ENCODE peak calls at places on chromosomes 5 and 9, in five cellular contexts. One of them, this sample, is unnamed.
A peak's percentile ranks its signal among the peaks of the same experiment; 100 is the strongest.

GRCh38 chr9:98611319-98611718 is 97.4 kb downstream of the GABBR2 start:
- DNase-seq in osteoblast: no peak
- DNase-seq in breast epithelium: no peak
- DNase-seq in activated CD8-positive, alpha-beta T cell treated with anti-CD3 and anti-CD28 coated beads for 36 hours: no peak
- DNase-seq in H9: no peak
- DNase-seq in this sample: no peak

GRCh38 chr5:1751026-1751863 is 48.4 kb downstream of the MRPL36 start:
- DNase-seq in breast epithelium: no peak
- DNase-seq in activated CD8-positive, alpha-beta T cell treated with anti-CD3 and anti-CD28 coated beads for 36 hours: no peak
- DNase-seq in H9: peak; percentile 31
- DNase-seq in osteoblast: peak; percentile 77
- DNase-seq in this sample: no peak

GRCh38 chr9:70438341-70438924 is 24.0 kb upstream of the KLF9 start:
- DNase-seq in activated CD8-positive, alpha-beta T cell treated with anti-CD3 and anti-CD28 coated beads for 36 hours: no peak
- DNase-seq in H9: no peak
- DNase-seq in breast epithelium: no peak
- DNase-seq in osteoblast: peak; percentile 18
- DNase-seq in this sample: no peak

GRCh38 chr9:33800886-33801285 is 5.5 kb downstream of the PRSS3 start:
- DNase-seq in breast epithelium: no peak
- DNase-seq in osteoblast: no peak
- DNase-seq in activated CD8-positive, alpha-beta T cell treated with anti-CD3 and anti-CD28 coated beads for 36 hours: no peak
- DNase-seq in H9: no peak
- DNase-seq in this sample: no peak

GRCh38 chr5:57889558-57889957 is 406.9 kb upstream of the ACTBL2 start:
- DNase-seq in H9: no peak
- DNase-seq in breast epithelium: peak; percentile 71
- DNase-seq in osteoblast: peak; percentile 68
- DNase-seq in activated CD8-positive, alpha-beta T cell treated with anti-CD3 and anti-CD28 coated beads for 36 hours: no peak
- DNase-seq in this sample: no peak

GRCh38 chr9:126624453-126624872 is 10.7 kb downstream of the LMX1B start:
- DNase-seq in osteoblast: no peak
- DNase-seq in H9: no peak
- DNase-seq in activated CD8-positive, alpha-beta T cell treated with anti-CD3 and anti-CD28 coated beads for 36 hours: no peak
- DNase-seq in breast epithelium: no peak
- DNase-seq in this sample: no peak

GRCh38 chr5:14353661-14354474 is 210.7 kb downstream of the TRIO start:
- DNase-seq in breast epithelium: no peak
- DNase-seq in osteoblast: peak; percentile 90
- DNase-seq in H9: no peak
- DNase-seq in activated CD8-positive, alpha-beta T cell treated with anti-CD3 and anti-CD28 coated beads for 36 hours: no peak
- DNase-seq in this sample: no peak

GRCh38 chr5:33631786-33632185 is 191.0 kb downstream of the TARS1 start:
- DNase-seq in osteoblast: peak; percentile 18
- DNase-seq in activated CD8-positive, alpha-beta T cell treated with anti-CD3 and anti-CD28 coated beads for 36 hours: no peak
- DNase-seq in breast epithelium: no peak
- DNase-seq in H9: no peak
- DNase-seq in this sample: no peak

GRCh38 chr5:92019376-92019990 is 636.4 kb upstream of the ARRDC3 start:
- DNase-seq in H9: no peak
- DNase-seq in osteoblast: no peak
- DNase-seq in activated CD8-positive, alpha-beta T cell treated with anti-CD3 and anti-CD28 coated beads for 36 hours: no peak
- DNase-seq in breast epithelium: no peak
- DNase-seq in this sample: no peak

GRCh38 chr9:111110805-111111204 is 72.5 kb upstream of the LPAR1 start:
- DNase-seq in breast epithelium: no peak
- DNase-seq in osteoblast: no peak
- DNase-seq in activated CD8-positive, alpha-beta T cell treated with anti-CD3 and anti-CD28 coated beads for 36 hours: no peak
- DNase-seq in H9: no peak
- DNase-seq in this sample: no peak

GRCh38 chr5:145479271-145479670 is 355.9 kb downstream of the PRELID2 start:
- DNase-seq in breast epithelium: no peak
- DNase-seq in activated CD8-positive, alpha-beta T cell treated with anti-CD3 and anti-CD28 coated beads for 36 hours: no peak
- DNase-seq in H9: no peak
- DNase-seq in osteoblast: no peak
- DNase-seq in this sample: no peak

GRCh38 chr5:171953860-171954701 is 52.4 kb downstream of the FBXW11 start:
- DNase-seq in activated CD8-positive, alpha-beta T cell treated with anti-CD3 and anti-CD28 coated beads for 36 hours: no peak
- DNase-seq in osteoblast: peak; percentile 42
- DNase-seq in H9: no peak
- DNase-seq in breast epithelium: no peak
- DNase-seq in this sample: no peak

GRCh38 chr5:44809215-44809955 is 638 bp downstream of the MRPS30 start:
- DNase-seq in breast epithelium: peak; percentile 20
- DNase-seq in osteoblast: peak; percentile 77
- DNase-seq in activated CD8-positive, alpha-beta T cell treated with anti-CD3 and anti-CD28 coated beads for 36 hours: peak; percentile 81
- DNase-seq in H9: peak; percentile 34
- DNase-seq in this sample: no peak

GRCh38 chr9:71766663-71767062 is 1.6 kb downstream of the CEMIP2 start:
- DNase-seq in osteoblast: no peak
- DNase-seq in H9: no peak
- DNase-seq in breast epithelium: no peak
- DNase-seq in activated CD8-positive, alpha-beta T cell treated with anti-CD3 and anti-CD28 coated beads for 36 hours: peak; percentile 50
- DNase-seq in this sample: no peak

GRCh38 chr5:98769006-98769255 is 4.5 kb upstream of the RGMB start:
- DNase-seq in breast epithelium: no peak
- DNase-seq in activated CD8-positive, alpha-beta T cell treated with anti-CD3 and anti-CD28 coated beads for 36 hours: no peak
- DNase-seq in H9: no peak
- DNase-seq in osteoblast: peak; percentile 86
- DNase-seq in this sample: no peak

GRCh38 chr9:2817987-2818386 is 25.9 kb downstream of the PUM3 start:
- DNase-seq in breast epithelium: no peak
- DNase-seq in activated CD8-positive, alpha-beta T cell treated with anti-CD3 and anti-CD28 coated beads for 36 hours: no peak
- DNase-seq in H9: no peak
- DNase-seq in osteoblast: no peak
- DNase-seq in this sample: no peak

GRCh38 chr5:69364414-69364813 is 4.9 kb downstream of the AK6 start:
- DNase-seq in activated CD8-positive, alpha-beta T cell treated with anti-CD3 and anti-CD28 coated beads for 36 hours: peak; percentile 12
- DNase-seq in breast epithelium: no peak
- DNase-seq in H9: no peak
- DNase-seq in osteoblast: peak; percentile 35
- DNase-seq in this sample: no peak

GRCh38 chr9:37732086-37732744 is 21.4 kb upstream of the TRMT10B start:
- DNase-seq in activated CD8-positive, alpha-beta T cell treated with anti-CD3 and anti-CD28 coated beads for 36 hours: no peak
- DNase-seq in breast epithelium: no peak
- DNase-seq in osteoblast: no peak
- DNase-seq in H9: no peak
- DNase-seq in this sample: no peak
- TF ChIP-seq CTCF in activated CD8-positive, alpha-beta T cell treated with anti-CD3 and anti-CD28 coated beads for 36 hours: no peak
- TF ChIP-seq CTCF in breast epithelium: no peak
- TF ChIP-seq CTCF in osteoblast: no peak
- TF ChIP-seq CTCF in H9: no peak
- TF ChIP-seq CTCF in this sample: no peak

DNA sequence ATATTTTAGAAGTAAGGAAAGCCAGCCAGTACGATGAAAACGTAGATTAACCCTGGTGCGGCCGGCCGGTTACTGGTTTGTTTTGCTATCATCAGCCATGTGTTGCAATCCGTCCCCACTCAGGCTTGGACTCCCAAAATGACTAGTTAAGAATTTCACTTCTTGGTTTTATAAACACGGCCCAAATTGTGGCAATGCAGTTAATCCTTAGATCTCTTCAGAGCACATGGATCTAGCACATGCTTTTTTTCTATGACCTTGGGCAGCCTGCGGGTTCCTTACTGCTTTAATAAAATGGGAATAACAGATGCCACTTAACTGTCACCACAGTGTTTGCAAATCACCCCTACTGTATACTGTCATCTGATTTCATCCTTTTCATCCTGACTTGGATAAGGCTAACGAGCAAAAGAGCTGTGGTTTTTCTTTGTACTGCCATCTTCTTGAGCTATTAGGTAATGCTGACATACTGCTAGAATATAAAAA is 1.5 kb downstream of the NDFIP1 start:
- DNase-seq in breast epithelium: no peak
- DNase-seq in osteoblast: peak; percentile 54
- DNase-seq in H9: no peak
- DNase-seq in activated CD8-positive, alpha-beta T cell treated with anti-CD3 and anti-CD28 coated beads for 36 hours: peak; percentile 57
- DNase-seq in this sample: no peak
- TF ChIP-seq CTCF in breast epithelium: no peak
- TF ChIP-seq CTCF in osteoblast: no peak
- TF ChIP-seq CTCF in H9: no peak
- TF ChIP-seq CTCF in activated CD8-positive, alpha-beta T cell treated with anti-CD3 and anti-CD28 coated beads for 36 hours: peak; percentile 21
- TF ChIP-seq CTCF in this sample: no peak

GRCh38 chr5:160119142-160119904 is at the start of gene PWWP2A:
- DNase-seq in activated CD8-positive, alpha-beta T cell treated with anti-CD3 and anti-CD28 coated beads for 36 hours: peak; percentile 98
- DNase-seq in H9: peak; percentile 99
- DNase-seq in osteoblast: peak; percentile 99
- DNase-seq in breast epithelium: peak; percentile 99
- DNase-seq in this sample: peak; percentile 80
- TF ChIP-seq CTCF in activated CD8-positive, alpha-beta T cell treated with anti-CD3 and anti-CD28 coated beads for 36 hours: no peak
- TF ChIP-seq CTCF in H9: peak; percentile 36
- TF ChIP-seq CTCF in osteoblast: no peak
- TF ChIP-seq CTCF in breast epithelium: no peak
- TF ChIP-seq CTCF in this sample: no peak

GRCh38 chr5:29218829-29219228 is 1974.7 kb upstream of the CDH6 start:
- DNase-seq in breast epithelium: no peak
- DNase-seq in H9: no peak
- DNase-seq in osteoblast: no peak
- DNase-seq in activated CD8-positive, alpha-beta T cell treated with anti-CD3 and anti-CD28 coated beads for 36 hours: no peak
- DNase-seq in this sample: no peak

GRCh38 chr5:29214821-29215220 is 1978.7 kb upstream of the CDH6 start:
- DNase-seq in activated CD8-positive, alpha-beta T cell treated with anti-CD3 and anti-CD28 coated beads for 36 hours: no peak
- DNase-seq in osteoblast: no peak
- DNase-seq in breast epithelium: no peak
- DNase-seq in H9: no peak
- DNase-seq in this sample: no peak

GRCh38 chr5:29213475-29213874 is 1980.0 kb upstream of the CDH6 start:
- DNase-seq in activated CD8-positive, alpha-beta T cell treated with anti-CD3 and anti-CD28 coated beads for 36 hours: no peak
- DNase-seq in osteoblast: no peak
- DNase-seq in H9: no peak
- DNase-seq in breast epithelium: no peak
- DNase-seq in this sample: no peak

DNA sequence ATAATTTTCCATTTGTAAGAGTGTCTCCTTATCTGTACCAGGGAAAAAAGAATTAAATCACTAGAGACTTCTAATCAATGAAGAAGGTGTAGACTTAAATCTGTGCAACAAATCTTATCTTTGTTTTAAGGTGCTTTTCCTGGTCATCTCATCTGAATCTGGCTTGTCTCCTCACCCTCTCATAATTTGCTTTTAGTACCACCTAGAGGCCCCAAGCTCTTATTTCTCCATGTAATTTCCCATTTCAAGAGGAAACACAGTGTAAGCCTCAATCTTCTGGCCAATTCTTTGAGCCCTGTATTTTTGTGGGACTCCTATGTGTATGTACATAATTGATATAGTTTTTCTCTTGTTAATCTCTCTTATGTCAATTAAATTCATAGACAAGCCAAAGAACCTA is 1975.3 kb upstream of the CDH6 start:
- DNase-seq in breast epithelium: no peak
- DNase-seq in osteoblast: no peak
- DNase-seq in H9: no peak
- DNase-seq in activated CD8-positive, alpha-beta T cell treated with anti-CD3 and anti-CD28 coated beads for 36 hours: no peak
- DNase-seq in this sample: no peak
- TF ChIP-seq CTCF in breast epithelium: no peak
- TF ChIP-seq CTCF in osteoblast: no peak
- TF ChIP-seq CTCF in H9: peak; percentile 50
- TF ChIP-seq CTCF in activated CD8-positive, alpha-beta T cell treated with anti-CD3 and anti-CD28 coated beads for 36 hours: no peak
- TF ChIP-seq CTCF in this sample: peak; percentile 46

GRCh38 chr9:128025756-128026155 is 41.4 kb downstream of the NAIF1 start:
- DNase-seq in osteoblast: peak; percentile 57
- DNase-seq in H9: no peak
- DNase-seq in breast epithelium: no peak
- DNase-seq in activated CD8-positive, alpha-beta T cell treated with anti-CD3 and anti-CD28 coated beads for 36 hours: no peak
- DNase-seq in this sample: no peak

GRCh38 chr9:128026255-128027165 is 40.6 kb downstream of the NAIF1 start:
- DNase-seq in activated CD8-positive, alpha-beta T cell treated with anti-CD3 and anti-CD28 coated beads for 36 hours: peak; percentile 91
- DNase-seq in breast epithelium: peak; percentile 31
- DNase-seq in osteoblast: peak; percentile 25
- DNase-seq in H9: no peak
- DNase-seq in this sample: no peak

GRCh38 chr9:128022886-128023285 is 42.1 kb upstream of the EEIG1 start:
- DNase-seq in activated CD8-positive, alpha-beta T cell treated with anti-CD3 and anti-CD28 coated beads for 36 hours: no peak
- DNase-seq in H9: no peak
- DNase-seq in osteoblast: peak; percentile 73
- DNase-seq in breast epithelium: no peak
- DNase-seq in this sample: no peak

GRCh38 chr9:128024761-128025308 is 42.3 kb downstream of the NAIF1 start:
- DNase-seq in activated CD8-positive, alpha-beta T cell treated with anti-CD3 and anti-CD28 coated beads for 36 hours: no peak
- DNase-seq in breast epithelium: no peak
- DNase-seq in H9: no peak
- DNase-seq in osteoblast: no peak
- DNase-seq in this sample: no peak

DNA sequence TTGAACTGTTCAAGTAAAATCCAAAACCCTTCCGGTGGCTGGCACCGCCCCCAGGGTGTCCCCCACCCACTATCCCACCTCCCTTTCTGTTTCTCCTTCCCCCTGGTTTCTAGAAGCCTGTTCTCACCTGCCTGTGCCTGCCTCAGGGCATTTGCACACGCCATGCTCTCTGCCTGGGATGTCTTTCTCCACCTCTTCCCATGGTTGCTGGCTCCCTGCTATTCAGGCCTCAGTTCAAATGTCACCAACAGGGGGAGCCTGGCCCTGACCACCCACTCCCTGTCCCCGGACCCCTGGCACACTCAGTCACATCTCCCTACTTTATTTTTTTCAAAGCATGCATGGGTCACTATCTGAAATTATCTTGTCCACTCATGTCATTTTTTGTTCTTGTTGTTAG is 39.9 kb upstream of the EEIG1 start:
- DNase-seq in osteoblast: no peak
- DNase-seq in breast epithelium: no peak
- DNase-seq in H9: peak; percentile 52
- DNase-seq in activated CD8-positive, alpha-beta T cell treated with anti-CD3 and anti-CD28 coated beads for 36 hours: no peak
- DNase-seq in this sample: no peak
- TF ChIP-seq CTCF in osteoblast: no peak
- TF ChIP-seq CTCF in breast epithelium: no peak
- TF ChIP-seq CTCF in H9: peak; percentile 56
- TF ChIP-seq CTCF in activated CD8-positive, alpha-beta T cell treated with anti-CD3 and anti-CD28 coated beads for 36 hours: peak; percentile 19
- TF ChIP-seq CTCF in this sample: peak; percentile 5